ENCODE peak calls at places on chromosomes 3 and 15, in six cellular contexts. One of them, this sample, is unnamed.

GRCh38 chr3:46846624-46847542 is 16.4 kb downstream of the MYL3 start:
- DNase-seq in activated CD4-positive, CD25-positive, alpha-beta regulatory T cell: no peak
- DNase-seq in CD4-positive, CD25-positive, alpha-beta regulatory T cell: no peak
- DNase-seq in Right ventricle myocardium inferior: no peak
- DNase-seq in mammary epithelial cell: no peak
- DNase-seq in right cardiac atrium: peak; percentile 59
- DNase-seq in this sample: no peak

GRCh38 chr15:35499723-35500122 is 46.2 kb downstream of the DPH6 start:
- DNase-seq in right cardiac atrium: peak; percentile 10
- DNase-seq in mammary epithelial cell: peak; percentile 67
- DNase-seq in CD4-positive, CD25-positive, alpha-beta regulatory T cell: no peak
- DNase-seq in activated CD4-positive, CD25-positive, alpha-beta regulatory T cell: no peak
- DNase-seq in Right ventricle myocardium inferior: no peak
- DNase-seq in this sample: peak; percentile 88

GRCh38 chr3:113769551-113769950 is 22.7 kb downstream of the ATP6V1A start:
- DNase-seq in activated CD4-positive, CD25-positive, alpha-beta regulatory T cell: no peak
- DNase-seq in right cardiac atrium: no peak
- DNase-seq in mammary epithelial cell: peak; percentile 47
- DNase-seq in CD4-positive, CD25-positive, alpha-beta regulatory T cell: no peak
- DNase-seq in Right ventricle myocardium inferior: no peak
- DNase-seq in this sample: peak; percentile 54

GRCh38 chr3:27630892-27631291 is 91.2 kb downstream of the EOMES start:
- DNase-seq in Right ventricle myocardium inferior: no peak
- DNase-seq in mammary epithelial cell: peak; percentile 63
- DNase-seq in activated CD4-positive, CD25-positive, alpha-beta regulatory T cell: no peak
- DNase-seq in right cardiac atrium: no peak
- DNase-seq in CD4-positive, CD25-positive, alpha-beta regulatory T cell: no peak
- DNase-seq in this sample: peak; percentile 68

GRCh38 chr3:46076606-46077005 is 49.3 kb upstream of the XCR1 start:
- DNase-seq in Right ventricle myocardium inferior: no peak
- DNase-seq in right cardiac atrium: no peak
- DNase-seq in activated CD4-positive, CD25-positive, alpha-beta regulatory T cell: no peak
- DNase-seq in CD4-positive, CD25-positive, alpha-beta regulatory T cell: no peak
- DNase-seq in mammary epithelial cell: no peak
- DNase-seq in this sample: no peak

GRCh38 chr15:90362936-90363212 is 10.8 kb downstream of the ZNF774 start:
- DNase-seq in CD4-positive, CD25-positive, alpha-beta regulatory T cell: no peak
- DNase-seq in mammary epithelial cell: peak; percentile 66
- DNase-seq in right cardiac atrium: no peak
- DNase-seq in activated CD4-positive, CD25-positive, alpha-beta regulatory T cell: no peak
- DNase-seq in Right ventricle myocardium inferior: no peak
- DNase-seq in this sample: peak; percentile 72

GRCh38 chr15:101528108-101528916 is 38.8 kb upstream of the PCSK6 start:
- DNase-seq in CD4-positive, CD25-positive, alpha-beta regulatory T cell: no peak
- DNase-seq in activated CD4-positive, CD25-positive, alpha-beta regulatory T cell: no peak
- DNase-seq in Right ventricle myocardium inferior: peak; percentile 77
- DNase-seq in right cardiac atrium: peak; percentile 52
- DNase-seq in mammary epithelial cell: no peak
- DNase-seq in this sample: no peak

GRCh38 chr15:79316864-79317263 is 6.0 kb downstream of the TMED3 start:
- DNase-seq in right cardiac atrium: no peak
- DNase-seq in activated CD4-positive, CD25-positive, alpha-beta regulatory T cell: no peak
- DNase-seq in mammary epithelial cell: no peak
- DNase-seq in CD4-positive, CD25-positive, alpha-beta regulatory T cell: no peak
- DNase-seq in Right ventricle myocardium inferior: no peak
- DNase-seq in this sample: no peak

GRCh38 chr3:152121292-152121654 is 147.5 kb upstream of the MBNL1 start:
- DNase-seq in Right ventricle myocardium inferior: no peak
- DNase-seq in CD4-positive, CD25-positive, alpha-beta regulatory T cell: no peak
- DNase-seq in mammary epithelial cell: peak; percentile 77
- DNase-seq in right cardiac atrium: no peak
- DNase-seq in activated CD4-positive, CD25-positive, alpha-beta regulatory T cell: no peak
- DNase-seq in this sample: peak; percentile 77

GRCh38 chr3:11060500-11061251 is 68.1 kb downstream of the SLC6A1 start:
- DNase-seq in CD4-positive, CD25-positive, alpha-beta regulatory T cell: peak; percentile 8
- DNase-seq in activated CD4-positive, CD25-positive, alpha-beta regulatory T cell: no peak
- DNase-seq in right cardiac atrium: peak; percentile 82
- DNase-seq in Right ventricle myocardium inferior: peak; percentile 84
- DNase-seq in mammary epithelial cell: peak; percentile 56
- DNase-seq in this sample: peak; percentile 73

GRCh38 chr3:181966387-181966786 is 254.7 kb downstream of the SOX2 start:
- DNase-seq in Right ventricle myocardium inferior: no peak
- DNase-seq in mammary epithelial cell: no peak
- DNase-seq in CD4-positive, CD25-positive, alpha-beta regulatory T cell: no peak
- DNase-seq in activated CD4-positive, CD25-positive, alpha-beta regulatory T cell: no peak
- DNase-seq in right cardiac atrium: no peak
- DNase-seq in this sample: no peak

GRCh38 chr3:142209655-142210054 is 15.7 kb downstream of the GK5 start:
- DNase-seq in right cardiac atrium: no peak
- DNase-seq in Right ventricle myocardium inferior: no peak
- DNase-seq in CD4-positive, CD25-positive, alpha-beta regulatory T cell: no peak
- DNase-seq in activated CD4-positive, CD25-positive, alpha-beta regulatory T cell: no peak
- DNase-seq in mammary epithelial cell: peak; percentile 47
- DNase-seq in this sample: peak; percentile 74

GRCh38 chr15:31326729-31327673 is at the start of gene KLF13:
- DNase-seq in activated CD4-positive, CD25-positive, alpha-beta regulatory T cell: peak; percentile 78
- DNase-seq in CD4-positive, CD25-positive, alpha-beta regulatory T cell: no peak
- DNase-seq in mammary epithelial cell: peak; percentile 73
- DNase-seq in right cardiac atrium: peak; percentile 90
- DNase-seq in Right ventricle myocardium inferior: peak; percentile 92
- DNase-seq in this sample: peak; percentile 84

GRCh38 chr3:119194237-119195150 is 21.1 kb downstream of the UPK1B start:
- DNase-seq in Right ventricle myocardium inferior: no peak
- DNase-seq in right cardiac atrium: no peak
- DNase-seq in CD4-positive, CD25-positive, alpha-beta regulatory T cell: no peak
- DNase-seq in mammary epithelial cell: peak; percentile 40
- DNase-seq in activated CD4-positive, CD25-positive, alpha-beta regulatory T cell: no peak
- DNase-seq in this sample: no peak

GRCh38 chr3:105293441-105293840 is 73.3 kb upstream of the ALCAM start:
- DNase-seq in mammary epithelial cell: no peak
- DNase-seq in Right ventricle myocardium inferior: no peak
- DNase-seq in CD4-positive, CD25-positive, alpha-beta regulatory T cell: no peak
- DNase-seq in activated CD4-positive, CD25-positive, alpha-beta regulatory T cell: no peak
- DNase-seq in right cardiac atrium: no peak
- DNase-seq in this sample: no peak

GRCh38 chr3:186883686-186884058 is 41.2 kb downstream of the ADIPOQ start:
- DNase-seq in right cardiac atrium: no peak
- DNase-seq in activated CD4-positive, CD25-positive, alpha-beta regulatory T cell: no peak
- DNase-seq in mammary epithelial cell: no peak
- DNase-seq in CD4-positive, CD25-positive, alpha-beta regulatory T cell: no peak
- DNase-seq in Right ventricle myocardium inferior: no peak
- DNase-seq in this sample: no peak

GRCh38 chr15:23049984-23050628 is 10.7 kb upstream of the TUBGCP5 start:
- DNase-seq in activated CD4-positive, CD25-positive, alpha-beta regulatory T cell: no peak
- DNase-seq in right cardiac atrium: no peak
- DNase-seq in mammary epithelial cell: no peak
- DNase-seq in Right ventricle myocardium inferior: no peak
- DNase-seq in CD4-positive, CD25-positive, alpha-beta regulatory T cell: no peak
- DNase-seq in this sample: no peak

GRCh38 chr15:87902772-87903388 is 353.7 kb downstream of the NTRK3 start:
- DNase-seq in Right ventricle myocardium inferior: no peak
- DNase-seq in CD4-positive, CD25-positive, alpha-beta regulatory T cell: no peak
- DNase-seq in right cardiac atrium: no peak
- DNase-seq in activated CD4-positive, CD25-positive, alpha-beta regulatory T cell: no peak
- DNase-seq in mammary epithelial cell: no peak
- DNase-seq in this sample: no peak

GRCh38 chr3:67648701-67649100 is 5.7 kb downstream of the SUCLG2 start:
- DNase-seq in Right ventricle myocardium inferior: no peak
- DNase-seq in activated CD4-positive, CD25-positive, alpha-beta regulatory T cell: no peak
- DNase-seq in right cardiac atrium: no peak
- DNase-seq in CD4-positive, CD25-positive, alpha-beta regulatory T cell: no peak
- DNase-seq in mammary epithelial cell: no peak
- DNase-seq in this sample: no peak

GRCh38 chr15:49169880-49170597 is at the start of gene GALK2:
- DNase-seq in CD4-positive, CD25-positive, alpha-beta regulatory T cell: peak; percentile 78
- DNase-seq in right cardiac atrium: peak; percentile 88
- DNase-seq in Right ventricle myocardium inferior: peak; percentile 83
- DNase-seq in mammary epithelial cell: peak; percentile 89
- DNase-seq in activated CD4-positive, CD25-positive, alpha-beta regulatory T cell: peak; percentile 46
- DNase-seq in this sample: peak; percentile 94

This sample was measured in epithelial cell of esophagus.